ENCODE peak calls at places on chromosome 12, in seven cellular contexts. W is K562, V is IMR-90, Z is GM12878, Y is HCT116, G is H1, E is HepG2. B is an unnamed sample.
A peak's percentile ranks its signal among the peaks of the same experiment; 100 is the strongest.

GRCh38 chr12:54306925-54307731 is 6.3 kb upstream of the NFE2 start:
- DNase-seq in V (no peak), W (peak; percentile 91), E (peak; percentile 58), Z (no peak), G (no peak), Y (peak; percentile 78), B (peak; percentile 59)

GRCh38 chr12:96399919-96400630 is at the start of gene CDK17:
- DNase-seq in Y (peak; percentile 50), E (peak; percentile 71), W (peak; percentile 93), V (peak; percentile 83), G (peak; percentile 31), Z (no peak), B (peak; percentile 97)

GRCh38 chr12:123398177-123398916 is 14.4 kb downstream of the KMT5A start:
- DNase-seq in Y (no peak), W (no peak), V (peak; percentile 37), G (no peak), Z (no peak), E (no peak), B (no peak)

GRCh38 chr12:31768046-31768445 is 39.2 kb upstream of the AMN1 start:
- DNase-seq in G (no peak), E (no peak), Y (no peak), V (no peak), Z (no peak), W (no peak), B (no peak)

GRCh38 chr12:53213348-53213747 is 6.3 kb upstream of the ITGB7 start:
- DNase-seq in V (peak; percentile 70), W (peak; percentile 81), E (peak; percentile 59), Z (no peak), Y (no peak), G (no peak), B (peak; percentile 93)

GRCh38 chr12:53182836-53183235 is 2.1 kb upstream of the CSAD start:
- DNase-seq in Y (no peak), V (no peak), G (no peak), E (no peak), W (no peak), Z (no peak), B (no peak)

GRCh38 chr12:8823565-8824300 is 1.3 kb downstream of the A2ML1 start:
- DNase-seq in V (peak; percentile 12), W (peak; percentile 34), Y (peak; percentile 6), G (no peak), E (no peak), Z (no peak), B (peak; percentile 69)

GRCh38 chr12:103114296-103115055 is 157.0 kb downstream of the ASCL1 start:
- DNase-seq in Y (no peak), G (no peak), Z (peak; percentile 95), V (no peak), W (no peak), E (no peak), B (no peak)

GRCh38 chr12:103742349-103742784 is 98.7 kb downstream of the NT5DC3 start:
- DNase-seq in Z (no peak), W (no peak), V (no peak), Y (no peak), E (no peak), G (no peak), B (peak; percentile 28)

GRCh38 chr12:49346659-49347306 is at the start of gene DNAJC22:
- DNase-seq in V (no peak), W (peak; percentile 62), E (no peak), G (no peak), Z (no peak), Y (no peak), B (no peak)

GRCh38 chr12:93883436-93884154 is 206.4 kb downstream of the CRADD start:
- DNase-seq in G (no peak), E (no peak), W (no peak), Y (no peak), V (peak; percentile 85), Z (no peak), B (no peak)

GRCh38 chr12:14774074-14774943 is 29.0 kb downstream of the WBP11 start:
- DNase-seq in G (no peak), W (no peak), Y (peak; percentile 74), V (peak; percentile 94), E (peak; percentile 88), Z (peak; percentile 66), B (peak; percentile 87)

GRCh38 chr12:4112734-4113396 is 160.7 kb upstream of the CCND2 start:
- DNase-seq in E (no peak), Y (no peak), Z (no peak), V (peak; percentile 25), G (no peak), W (no peak), B (no peak)

GRCh38 chr12:118377891-118378470 is 1.6 kb downstream of the SUDS3 start:
- DNase-seq in W (peak; percentile 55), V (peak; percentile 44), E (peak; percentile 36), Z (no peak), G (no peak), Y (peak; percentile 22), B (peak; percentile 73)

GRCh38 chr12:12788131-12788530 is 2.7 kb downstream of the APOLD1 start:
- DNase-seq in Z (no peak), E (no peak), W (no peak), Y (no peak), G (no peak), V (peak; percentile 16), B (no peak)

GRCh38 chr12:12786371-12786715 is 884 bp downstream of the APOLD1 start:
- DNase-seq in G (no peak), V (no peak), Z (no peak), E (no peak), W (no peak), Y (no peak), B (no peak)

GRCh38 chr12:12790956-12791355 is 5.5 kb downstream of the APOLD1 start:
- DNase-seq in W (no peak), G (no peak), Y (no peak), V (no peak), E (no peak), Z (no peak), B (no peak)

GRCh38 chr12:12786716-12787601 is 1.5 kb downstream of the APOLD1 start:
- DNase-seq in G (peak; percentile 57), W (peak; percentile 93), V (peak; percentile 81), E (peak; percentile 32), Y (no peak), Z (no peak), B (peak; percentile 97)

GRCh38 chr12:12788675-12789368 is 3.4 kb downstream of the APOLD1 start:
- DNase-seq in Y (peak; percentile 78), E (peak; percentile 74), W (peak; percentile 49), V (peak; percentile 82), G (no peak), Z (no peak), B (peak; percentile 66)
- TF ChIP-seq RAD21 in Y (peak; percentile 92), E (no peak), W (peak; percentile 64), V (peak; percentile 87), G (peak; percentile 67), Z (peak; percentile 83), B (peak; percentile 88)

GRCh38 chr12:57334219-57334618 is 83.2 kb upstream of the STAC3 start:
- DNase-seq in E (no peak), Y (no peak), Z (no peak), W (peak; percentile 33), V (no peak), G (no peak), B (peak; percentile 10)
- H3K9ac ChIP-seq in E (no peak overlapping the region), Y (no peak overlapping the region), Z (no peak overlapping the region), W (no peak overlapping the region), V (no peak overlapping the region), G (no peak overlapping the region), B (no peak overlapping the region)

GRCh38 chr12:69645031-69645430 is 34.3 kb upstream of the LRRC10 start:
- DNase-seq in W (no peak), V (peak; percentile 33), E (no peak), Z (no peak), G (no peak), Y (no peak), B (no peak)

GRCh38 chr12:69651922-69652321 is 41.2 kb upstream of the LRRC10 start:
- DNase-seq in V (no peak), G (no peak), W (no peak), E (no peak), Y (no peak), Z (no peak), B (no peak)

GRCh38 chr12:69649529-69649928 is 38.8 kb upstream of the LRRC10 start:
- DNase-seq in W (no peak), G (no peak), V (no peak), Y (no peak), Z (no peak), E (no peak), B (no peak)

GRCh38 chr12:69647178-69647577 is 36.5 kb upstream of the LRRC10 start:
- DNase-seq in Z (no peak), E (no peak), G (no peak), W (no peak), V (no peak), Y (no peak), B (no peak)

GRCh38 chr12:69648476-69648875 is 37.8 kb upstream of the LRRC10 start:
- DNase-seq in W (no peak), Z (no peak), G (no peak), Y (no peak), E (peak; percentile 27), V (peak; percentile 96), B (no peak)
- H3K4me1 ChIP-seq in W (no peaks in the 10 kb centered on the region), Z (no peaks in the 10 kb centered on the region), G (no peaks in the 10 kb centered on the region), Y (no peaks in the 10 kb centered on the region), E (no peaks in the 10 kb centered on the region), V (no peaks in the 10 kb centered on the region), B (no peaks in the 10 kb centered on the region)

DNA sequence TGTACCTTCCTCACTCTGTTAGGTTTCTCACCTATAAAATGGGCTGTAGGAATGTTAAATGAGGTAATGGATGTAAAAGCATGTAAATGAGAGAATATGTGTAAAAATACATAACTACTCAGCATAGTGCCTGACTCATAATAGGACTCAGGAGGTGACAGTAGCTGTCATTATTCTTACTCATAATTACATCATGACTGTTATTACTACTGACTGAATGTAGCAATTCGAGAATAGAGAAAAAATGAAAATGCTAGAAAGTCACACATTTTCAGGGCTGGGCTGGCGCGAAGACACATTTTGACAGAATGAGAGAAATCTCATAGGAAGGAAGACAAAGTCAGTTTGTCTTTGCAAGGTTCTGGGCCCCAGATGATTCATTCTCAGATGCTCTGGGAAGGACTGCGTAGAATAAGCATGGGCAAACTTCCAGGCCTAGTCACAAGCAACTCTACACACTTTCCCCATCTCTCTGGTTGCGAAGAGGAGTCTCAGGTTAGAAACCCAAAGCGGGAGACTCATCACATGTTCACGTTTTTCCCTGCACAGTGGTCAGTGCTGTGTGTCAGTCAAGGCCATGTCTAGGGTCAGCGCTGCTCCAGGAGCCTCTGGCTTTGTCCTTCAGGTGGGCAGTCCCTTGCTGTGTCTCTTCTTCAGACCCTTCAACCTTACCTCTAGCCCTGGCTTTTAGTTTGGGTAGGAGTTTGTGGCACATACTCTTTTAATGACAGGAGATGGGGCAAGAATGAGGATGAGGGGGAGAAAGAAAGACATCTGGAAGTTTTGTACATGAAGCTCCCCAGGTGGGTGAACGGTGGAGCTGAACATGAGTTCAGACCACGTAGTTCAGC is 8.4 kb downstream of the GPRC5A start:
- DNase-seq in V (peak; percentile 98), Y (no peak), Z (no peak), G (no peak), W (no peak), E (no peak), B (no peak)
- TF ChIP-seq RAD21 in V (no peak), Y (peak; percentile 4), Z (no peak), G (no peak), W (no peak), E (no peak), B (no peak)

GRCh38 chr12:122099856-122100255 is 21.3 kb downstream of the MLXIP start:
- DNase-seq in Y (no peak), G (no peak), Z (no peak), E (no peak), V (no peak), W (no peak), B (no peak)
- H3K9ac ChIP-seq in Y (no peak overlapping the region), G (no peak overlapping the region), Z (no peak overlapping the region), E (no peak overlapping the region), V (no peak overlapping the region), W (no peak overlapping the region), B (no peak overlapping the region)